ENCODE peak calls at places on chromosomes 6 and 20, in five cellular contexts. V is endothelial cell of umbilical vein, Y is mammary epithelial cell, O is hepatocyte, S is HCT116. W is an unnamed sample.

GRCh38 chr6:142732790-142733189 is 212.2 kb downstream of the HIVEP2 start:
- DNase-seq in O (no peak), S (no peak), V (no peak), Y (no peak), W (no peak)

GRCh38 chr20:40506567-40506966 is 182.5 kb downstream of the MAFB start:
- DNase-seq in O (peak), Y (peak), V (peak), S (peak), W (no peak)

GRCh38 chr20:8020314-8021079 is 936 bp upstream of the TMX4 start:
- DNase-seq in Y (peak), V (no peak), O (no peak), S (no peak), W (no peak)

GRCh38 chr20:47263502-47264084 is 92.9 kb downstream of the ZMYND8 start:
- DNase-seq in O (no peak), Y (no peak), S (no peak), V (no peak), W (no peak)

GRCh38 chr6:158264180-158264579 is 48.1 kb upstream of the TULP4 start:
- DNase-seq in O (no peak), V (no peak), Y (no peak), S (no peak), W (no peak)

GRCh38 chr20:38128691-38129090 is 36.4 kb downstream of the TGM2 start:
- DNase-seq in V (no peak), O (no peak), S (no peak), Y (no peak), W (no peak)

GRCh38 chr6:77143659-77144447 is 319.4 kb downstream of the HTR1B start:
- DNase-seq in V (no peak), S (no peak), O (no peak), Y (no peak), W (no peak)

GRCh38 chr20:58389324-58389967 is 417 bp downstream of the VAPB start:
- DNase-seq in Y (peak), V (peak), S (no peak), O (peak), W (peak)

GRCh38 chr20:11497543-11497942 is 420.1 kb upstream of the BTBD3 start:
- DNase-seq in Y (no peak), O (no peak), V (no peak), S (no peak), W (peak)

GRCh38 chr6:157106487-157106886 is 216.8 kb downstream of the TMEM242 start:
- DNase-seq in S (peak), V (peak), Y (peak), O (no peak), W (no peak)

GRCh38 chr20:3040086-3040485 is 3.3 kb upstream of the GNRH2 start:
- DNase-seq in Y (no peak), S (no peak), V (no peak), O (no peak), W (no peak)

GRCh38 chr20:4729265-4729664 is 7.6 kb downstream of the PRND start:
- DNase-seq in S (no peak), V (no peak), Y (no peak), O (no peak), W (no peak)

GRCh38 chr6:5085638-5086293 is 625 bp downstream of the PPP1R3G start:
- DNase-seq in S (no peak), Y (peak), O (peak), V (peak), W (peak)

GRCh38 chr6:14450133-14451040 is 332.8 kb downstream of the CD83 start:
- DNase-seq in V (no peak), Y (no peak), O (no peak), S (no peak), W (no peak)

GRCh38 chr6:167270499-167271307 is 20.4 kb upstream of the UNC93A start:
- DNase-seq in Y (no peak), O (no peak), V (no peak), S (no peak), W (no peak)

GRCh38 chr6:26660096-26660425 is 515 bp upstream of the ZNF322 start:
- DNase-seq in Y (no peak), S (no peak), V (no peak), O (peak), W (peak)

GRCh38 chr6:56984374-56984773 is 29.5 kb downstream of the BEND6 start:
- DNase-seq in V (no peak), Y (peak), S (no peak), O (no peak), W (no peak)

GRCh38 chr6:161618816-161619454 is 345.1 kb upstream of the AGPAT4 start:
- DNase-seq in O (peak), S (peak), Y (peak), V (no peak), W (peak)

GRCh38 chr6:127191716-127192115 is 73.2 kb downstream of the RSPO3 start:
- DNase-seq in S (no peak), O (no peak), Y (peak), V (peak), W (no peak)

GRCh38 chr6:111794716-111795452 is 78.4 kb downstream of the FYN start:
- DNase-seq in V (no peak), S (no peak), O (no peak), Y (no peak), W (no peak)

GRCh38 chr6:1821188-1822183 is 211.8 kb downstream of the FOXC1 start:
- DNase-seq in O (no peak), Y (no peak), S (no peak), V (peak), W (no peak)

GRCh38 chr20:33465536-33466302 is 22.2 kb upstream of the SNTA1 start:
- DNase-seq in O (no peak), V (no peak), S (no peak), Y (no peak), W (no peak)

GRCh38 chr6:16698988-16699868 is 62.0 kb downstream of the ATXN1 start:
- DNase-seq in O (peak), S (no peak), Y (peak), V (no peak), W (no peak)

GRCh38 chr20:63687419-63688233 is 8.8 kb upstream of the TNFRSF6B start:
- DNase-seq in V (no peak), S (no peak), O (no peak), Y (no peak), W (no peak)

GRCh38 chr6:150549577-150550184 is 50.0 kb upstream of the PLEKHG1 start:
- DNase-seq in S (no peak), Y (peak), V (no peak), O (no peak), W (no peak)

GRCh38 chr6:81166770-81167169 is 585.7 kb downstream of the TENT5A start:
- DNase-seq in S (no peak), O (no peak), V (no peak), Y (no peak), W (no peak)

GRCh38 chr6:127022297-127022696 is 96.2 kb upstream of the RSPO3 start:
- DNase-seq in V (no peak), Y (no peak), O (peak), S (no peak), W (no peak)

GRCh38 chr6:148457843-148458159 is 115.2 kb downstream of the SASH1 start:
- DNase-seq in O (no peak), Y (no peak), V (no peak), S (no peak), W (no peak)

GRCh38 chr6:148166339-148166949 is 176.2 kb upstream of the SASH1 start:
- DNase-seq in O (peak), Y (peak), S (peak), V (peak), W (peak)

GRCh38 chr6:150144294-150144868 is 1.5 kb downstream of the PPP1R14C start:
- DNase-seq in S (no peak), O (no peak), V (no peak), Y (peak), W (no peak)

GRCh38 chr20:19275630-19276071 is 63.2 kb downstream of the SLC24A3 start:
- DNase-seq in V (no peak), Y (no peak), S (no peak), O (peak), W (no peak)

GRCh38 chr6:53847796-53848314 is 53.0 kb downstream of the LRRC1 start:
- DNase-seq in S (no peak), V (no peak), O (no peak), Y (no peak), W (no peak)

GRCh38 chr6:127190552-127190951 is 72.1 kb downstream of the RSPO3 start:
- DNase-seq in O (peak), V (peak), Y (no peak), S (peak), W (peak)

GRCh38 chr6:82959385-82959941 is 106.2 kb downstream of the UBE3D start:
- DNase-seq in Y (no peak), S (no peak), V (no peak), O (no peak), W (peak)

GRCh38 chr6:82954937-82955577 is 110.6 kb downstream of the UBE3D start:
- DNase-seq in S (no peak), O (no peak), Y (peak), V (no peak), W (no peak)

GRCh38 chr6:82954351-82954750 is 111.3 kb downstream of the UBE3D start:
- DNase-seq in V (no peak), Y (no peak), S (no peak), O (no peak), W (no peak)

GRCh38 chr6:82955841-82956240 is 109.8 kb downstream of the UBE3D start:
- DNase-seq in V (no peak), O (no peak), Y (peak), S (no peak), W (no peak)

DNA sequence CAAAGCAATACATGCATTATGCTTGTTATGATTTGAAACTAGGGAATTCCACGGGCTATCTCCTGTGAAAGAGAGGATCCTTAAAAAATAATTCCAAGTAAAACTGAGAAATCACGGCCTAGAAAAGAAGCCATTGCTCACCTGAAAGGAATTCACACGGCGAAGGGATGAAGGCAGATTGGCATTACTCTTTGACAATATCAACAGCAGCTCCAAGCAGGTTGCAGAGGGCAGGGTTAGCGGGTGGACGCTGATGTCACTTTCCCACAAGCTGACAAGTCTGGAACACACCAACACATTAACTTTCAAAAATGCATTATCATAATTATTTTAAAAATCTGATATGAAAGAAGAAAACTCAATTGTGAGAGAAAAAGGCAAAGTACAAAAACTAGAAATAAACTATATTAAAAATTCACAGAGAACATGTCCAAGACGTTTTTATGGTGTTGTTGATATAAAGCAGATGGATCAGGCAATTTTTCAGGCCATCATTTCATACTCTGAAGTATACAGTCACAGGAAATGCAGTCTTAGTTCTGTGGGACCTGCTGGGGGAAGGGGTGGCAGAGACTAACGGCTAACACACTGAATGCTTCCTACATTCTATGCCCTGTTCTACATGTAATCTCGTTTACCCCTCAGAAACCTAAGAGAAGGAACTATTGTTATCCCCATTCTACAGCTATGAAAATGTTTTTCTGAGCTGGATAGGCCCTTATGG is 108.3 kb downstream of the UBE3D start:
- DNase-seq in O (no peak), Y (no peak), V (no peak), S (no peak), W (no peak)
- H3K4me2 ChIP-seq in O (no peak), Y (no peak), V (no peak), S (no peak), W (peak)

GRCh38 chr6:37033819-37034790 is 28.6 kb downstream of the FGD2 start:
- DNase-seq in S (no peak), V (no peak), Y (no peak), O (no peak), W (no peak)
- H3K4me2 ChIP-seq in S (no peak), V (no peak), Y (no peak), O (no peak), W (no peak)

GRCh38 chr6:144223686-144224085 is 61.4 kb upstream of the UTRN start:
- DNase-seq in S (no peak), O (no peak), Y (no peak), V (no peak), W (no peak)
- H3K4me2 ChIP-seq in S (no peak), O (no peak), Y (no peak), V (no peak), W (no peak)

GRCh38 chr20:56391596-56392281 is at the start of gene AURKA:
- DNase-seq in O (peak), Y (no peak), V (no peak), S (no peak), W (peak)

GRCh38 chr20:56391037-56391436 is 978 bp downstream of the AURKA start:
- DNase-seq in Y (peak), S (no peak), V (peak), O (no peak), W (no peak)

GRCh38 chr20:56389807-56390206 is 2.2 kb downstream of the AURKA start:
- DNase-seq in V (no peak), S (no peak), O (no peak), Y (no peak), W (no peak)

GRCh38 chr20:56386219-56386618 is 5.8 kb downstream of the AURKA start:
- DNase-seq in S (no peak), V (no peak), O (no peak), Y (no peak), W (no peak)

DNA sequence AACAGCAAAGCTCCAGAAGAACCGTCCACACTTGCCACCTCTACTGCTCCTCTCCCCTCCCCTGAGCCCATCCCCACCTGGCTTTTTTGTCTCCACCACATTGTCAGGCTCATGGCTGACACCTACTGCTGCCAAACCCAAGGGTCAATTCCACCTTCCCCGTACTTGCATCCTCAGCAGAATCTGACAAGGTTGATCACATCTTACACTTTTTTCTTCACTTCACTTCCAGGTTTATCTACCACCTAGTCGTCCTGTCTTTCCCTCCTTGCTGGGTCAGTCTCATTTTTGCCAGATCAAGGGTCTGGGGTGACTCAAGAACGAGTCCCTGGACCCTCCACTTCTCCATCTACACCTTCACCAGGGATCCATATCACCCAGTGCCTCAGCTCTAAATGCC is 3.1 kb downstream of the AURKA start:
- DNase-seq in S (no peak), O (no peak), V (no peak), Y (no peak), W (no peak)
- H3K4me2 ChIP-seq in S (no peak), O (no peak), V (no peak), Y (no peak), W (no peak)

DNA sequence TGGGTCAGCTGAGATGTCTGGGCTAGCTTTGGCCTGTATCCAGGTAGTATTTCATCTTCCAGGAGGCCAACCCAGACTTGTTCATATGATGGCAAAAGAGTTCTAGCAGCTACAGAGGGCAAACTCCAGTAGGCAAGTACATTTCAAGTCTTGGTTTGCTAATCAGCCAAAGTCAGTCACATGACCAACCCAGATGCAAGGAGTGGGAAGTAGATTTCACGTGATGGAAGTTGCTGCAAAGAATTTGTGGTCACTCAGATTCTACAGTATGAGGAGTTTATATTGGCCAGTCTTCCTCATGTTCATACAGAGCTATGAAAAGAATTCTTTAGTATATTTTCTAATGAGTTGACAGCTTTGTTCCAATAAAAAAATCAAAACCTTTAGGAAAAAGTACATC is 101.8 kb downstream of the PHACTR1 start:
- DNase-seq in S (no peak), O (no peak), Y (no peak), V (no peak), W (no peak)
- H3K4me2 ChIP-seq in S (no peak), O (no peak), Y (no peak), V (no peak), W (no peak)

DNA sequence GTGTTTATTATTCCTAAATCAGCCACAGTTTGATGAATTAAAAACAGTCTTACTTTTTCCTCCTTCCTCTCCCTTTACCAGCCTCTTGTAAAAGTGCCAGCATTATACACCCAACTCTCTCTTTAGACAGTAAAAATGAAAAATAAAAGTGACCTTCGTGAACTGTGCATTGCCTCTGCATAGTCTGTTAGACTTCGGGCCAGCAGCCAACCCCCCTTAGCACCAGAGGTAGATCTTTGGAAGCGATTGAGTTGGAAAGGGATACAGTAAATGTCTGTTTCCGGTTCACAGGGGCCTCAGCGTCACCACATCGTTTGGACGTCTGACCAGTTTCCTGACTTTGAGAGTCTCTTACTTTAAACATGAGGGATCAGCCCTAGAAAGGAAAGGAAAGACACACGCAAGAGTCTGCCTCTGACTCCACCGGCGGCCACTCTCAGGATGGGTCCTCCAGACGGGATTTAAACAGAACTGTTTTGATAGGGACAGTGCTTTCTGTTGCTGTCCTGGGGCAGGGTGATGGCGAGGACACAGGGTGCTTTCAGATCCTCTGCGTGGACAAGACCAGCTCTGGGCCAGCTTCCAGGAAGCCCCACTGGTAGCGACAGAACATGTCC is 206.6 kb upstream of the PREP start:
- DNase-seq in S (no peak), V (peak), O (no peak), Y (no peak), W (no peak)
- H3K4me2 ChIP-seq in S (no peak), V (peak), O (peak), Y (peak), W (no peak)